ENCODE peak calls at places on chromosomes 4 and X, in four cellular contexts. Y is endothelial cell of umbilical vein, U is sigmoid colon, H is transverse colon. E is an unnamed sample.

GRCh38 chrX:10904220-10904619 is 206.9 kb upstream of the HCCS start:
- DNase-seq in Y (no peak), U (no peak), H (no peak), E (no peak)

GRCh38 chr4:148064451-148064850 is 332.6 kb downstream of the ARHGAP10 start:
- DNase-seq in Y (no peak), U (no peak), H (no peak), E (no peak)

GRCh38 chrX:42524374-42524773 is 253.6 kb downstream of the PPP1R2C start:
- DNase-seq in Y (no peak), U (no peak), H (no peak), E (no peak)

GRCh38 chr4:92814677-92815076 is 510.9 kb downstream of the GRID2 start:
- DNase-seq in Y (no peak), U (no peak), H (no peak), E (no peak)

GRCh38 chrX:93977641-93978040 is 303.6 kb downstream of the FAM133A start:
- DNase-seq in Y (no peak), U (no peak), H (no peak), E (no peak)

GRCh38 chr4:20538922-20539321 is 161.3 kb upstream of the PACRGL start:
- DNase-seq in Y (no peak), U (no peak), H (no peak), E (no peak)

GRCh38 chr4:25890653-25891485 is 23.2 kb upstream of the SMIM20 start:
- DNase-seq in Y (no peak), U (no peak), H (no peak), E (no peak)

GRCh38 chr4:73740353-73740778 is at the start of gene CXCL8:
- DNase-seq in Y (peak; percentile 94), U (peak; percentile 88), H (peak; percentile 70), E (peak; percentile 85)

GRCh38 chr4:145545538-145546224 is 64.0 kb downstream of the SMAD1 start:
- DNase-seq in Y (peak; percentile 100), U (no peak), H (peak; percentile 19), E (peak; percentile 42)

GRCh38 chrX:118286066-118286758 is 59.7 kb upstream of the WDR44 start:
- DNase-seq in Y (no peak), U (no peak), H (no peak), E (no peak)
- H3K4me3 ChIP-seq in Y (no peak overlapping the region), U (no peak overlapping the region), H (no peak overlapping the region), E (no peak overlapping the region)

DNA sequence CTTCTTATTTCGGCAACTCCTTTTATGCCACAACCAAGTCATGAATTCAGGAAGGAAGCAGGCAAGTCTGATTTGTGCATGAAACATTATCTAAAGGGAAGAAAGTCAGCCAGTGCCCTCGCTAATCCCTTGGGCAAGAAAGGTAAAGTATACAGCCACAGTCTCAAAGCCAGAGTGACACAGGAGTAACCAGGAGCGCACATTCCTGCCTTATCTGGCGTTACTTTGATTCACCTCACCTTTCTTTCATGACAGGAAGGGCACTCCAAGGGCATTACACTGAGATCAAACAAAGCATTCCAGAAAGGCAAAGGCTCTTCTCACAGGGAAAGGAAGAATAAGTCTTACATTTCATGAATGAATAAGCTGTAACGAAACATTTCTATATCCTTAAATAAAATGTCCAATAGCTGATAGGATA is 38.8 kb downstream of the FAT1 start:
- DNase-seq in Y (no peak), U (no peak), H (no peak), E (no peak)
- H3K27ac ChIP-seq in Y (no peak overlapping the region), U (peak overlapping the region; percentile 81), H (peak overlapping the region; percentile 53), E (no peak overlapping the region)

DNA sequence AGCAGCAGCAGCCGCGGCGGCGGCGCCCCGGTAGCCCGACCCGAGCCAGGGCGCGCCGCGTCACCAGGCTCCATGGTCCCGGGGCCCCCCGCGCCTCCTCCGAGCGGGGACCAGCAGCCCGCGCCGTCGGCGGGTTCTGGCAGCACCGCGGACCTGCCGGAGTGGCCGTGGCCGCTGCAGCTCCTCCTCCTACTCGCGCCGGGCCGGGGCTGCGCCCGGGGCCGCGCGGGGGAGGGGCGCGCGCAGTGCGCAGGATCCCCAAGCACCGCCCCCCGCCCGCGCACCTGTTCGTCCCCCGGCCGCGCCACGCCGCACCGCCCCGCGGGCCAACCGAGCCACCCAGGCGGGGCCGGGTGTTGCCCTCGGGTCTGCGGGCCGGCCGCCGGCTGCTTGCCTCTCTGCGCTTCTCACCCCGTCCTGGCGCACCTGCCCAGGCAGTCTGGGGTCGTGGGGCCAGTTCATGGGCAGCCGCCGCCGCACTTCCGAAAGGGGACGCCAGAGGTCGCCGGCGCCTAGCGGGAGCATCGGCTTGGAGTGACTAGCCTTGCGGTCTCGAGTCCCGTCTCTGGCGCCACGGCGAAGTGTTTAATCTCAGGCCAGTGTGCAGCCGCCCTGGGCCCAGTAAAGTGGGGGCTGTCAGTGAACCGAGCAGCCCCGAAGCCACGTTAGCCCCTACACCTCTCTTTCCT is at the start of gene SLC9A7:
- DNase-seq in Y (peak; percentile 73), U (peak; percentile 81), H (peak; percentile 78), E (peak; percentile 79)
- TF ChIP-seq POLR2AphosphoS5 in Y (no peak), U (no peak), H (no peak), E (no peak)

DNA sequence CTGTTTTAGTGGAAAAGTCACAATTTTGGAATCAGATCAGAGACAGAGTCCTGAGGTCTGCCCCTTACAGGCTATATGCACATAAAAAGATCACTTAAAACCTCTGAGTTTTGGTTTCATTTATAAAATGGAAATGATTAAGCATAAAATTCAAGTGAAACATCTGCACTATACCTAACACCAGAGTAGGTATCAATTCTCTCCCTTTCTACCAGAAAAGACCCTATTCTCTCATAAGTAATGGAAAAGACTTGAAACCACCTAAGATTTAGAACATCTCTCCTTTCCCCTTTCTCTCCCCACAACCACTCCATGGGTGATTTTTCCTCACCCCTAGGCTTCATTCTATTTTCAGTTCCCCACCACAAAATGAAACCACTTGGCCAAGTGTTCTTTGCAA is 907 bp downstream of the LHFPL1 start:
- DNase-seq in Y (no peak), U (no peak), H (no peak), E (no peak)
- H3K4me3 ChIP-seq in Y (no peak overlapping the region), U (no peak overlapping the region), H (no peak overlapping the region), E (no peak overlapping the region)

GRCh38 chrX:19807414-19807813 is 80.0 kb downstream of the SH3KBP1 start:
- DNase-seq in Y (no peak), U (no peak), H (no peak), E (no peak)
- H3K27ac ChIP-seq in Y (no peak overlapping the region), U (no peak overlapping the region), H (no peak overlapping the region), E (no peak overlapping the region)

GRCh38 chr4:21768349-21769310 is 179.9 kb downstream of the KCNIP4 start:
- DNase-seq in Y (peak; percentile 74), U (no peak), H (no peak), E (no peak)

GRCh38 chr4:21769404-21770147 is 179.0 kb downstream of the KCNIP4 start:
- DNase-seq in Y (peak; percentile 92), U (no peak), H (no peak), E (no peak)

GRCh38 chr4:21765810-21766407 is 182.7 kb downstream of the KCNIP4 start:
- DNase-seq in Y (peak; percentile 75), U (no peak), H (peak; percentile 19), E (no peak)

DNA sequence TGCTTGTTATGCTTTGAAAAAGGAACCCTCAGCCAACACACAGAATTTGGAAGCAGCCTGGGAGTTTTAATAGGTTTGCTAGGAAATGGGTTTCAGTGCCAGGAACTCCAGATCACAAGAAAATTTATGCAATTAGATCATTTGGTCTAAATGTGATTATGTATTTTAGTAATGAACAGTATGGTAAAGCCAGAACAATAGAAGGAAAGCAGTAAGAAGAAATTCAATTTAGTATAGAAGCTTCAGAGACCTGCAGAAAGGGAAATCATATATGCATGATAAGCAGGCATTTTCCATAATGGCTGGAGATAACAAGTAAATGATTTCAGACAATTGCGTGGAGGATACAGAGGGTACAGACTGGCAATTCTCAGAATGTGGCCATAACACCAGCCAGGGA is 184.7 kb downstream of the KCNIP4 start:
- DNase-seq in Y (no peak), U (no peak), H (no peak), E (no peak)
- TF ChIP-seq POLR2AphosphoS5 in Y (no peak), U (no peak), H (no peak), E (no peak)

GRCh38 chrX:19852014-19853005 is 35.1 kb downstream of the SH3KBP1 start:
- DNase-seq in Y (no peak), U (peak; percentile 79), H (no peak), E (no peak)

GRCh38 chrX:19857131-19857530 is 30.3 kb downstream of the SH3KBP1 start:
- DNase-seq in Y (no peak), U (no peak), H (no peak), E (no peak)

GRCh38 chrX:19860571-19860970 is 26.8 kb downstream of the SH3KBP1 start:
- DNase-seq in Y (no peak), U (no peak), H (no peak), E (no peak)

DNA sequence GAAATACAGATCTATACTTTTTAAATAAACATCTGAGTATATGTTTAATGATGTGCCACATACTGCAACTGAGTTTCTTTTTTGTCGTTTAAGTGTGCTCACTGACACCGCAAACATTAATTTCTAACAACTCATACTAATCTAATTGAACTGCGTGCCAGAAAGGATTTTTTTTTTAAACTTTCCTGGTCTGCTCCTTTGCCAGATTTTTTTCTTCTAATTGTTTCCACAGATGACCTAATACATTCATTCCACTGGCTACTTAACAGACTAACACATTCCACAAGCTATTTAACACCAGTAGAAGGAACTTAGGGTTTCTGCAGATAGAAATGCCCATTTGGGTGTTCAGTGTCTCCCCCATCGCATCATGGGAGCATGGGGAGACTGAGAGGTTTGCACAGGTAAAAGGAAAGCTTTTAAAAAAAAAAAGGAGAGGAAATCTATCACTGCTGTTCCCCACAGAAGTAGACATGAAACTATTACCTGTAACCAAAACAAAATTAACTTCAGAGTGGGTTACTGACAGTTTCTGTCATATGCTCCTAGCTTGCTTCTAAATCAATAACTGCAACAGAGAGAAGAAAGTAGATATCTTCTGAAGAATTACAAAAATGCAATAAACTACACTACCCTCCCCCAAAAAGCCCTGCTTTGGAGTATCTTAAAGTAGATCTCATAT is 31.6 kb downstream of the SH3KBP1 start:
- DNase-seq in Y (peak; percentile 68), U (no peak), H (no peak), E (no peak)
- H3K4me3 ChIP-seq in Y (no peak overlapping the region), U (no peak overlapping the region), H (no peak overlapping the region), E (no peak overlapping the region)

DNA sequence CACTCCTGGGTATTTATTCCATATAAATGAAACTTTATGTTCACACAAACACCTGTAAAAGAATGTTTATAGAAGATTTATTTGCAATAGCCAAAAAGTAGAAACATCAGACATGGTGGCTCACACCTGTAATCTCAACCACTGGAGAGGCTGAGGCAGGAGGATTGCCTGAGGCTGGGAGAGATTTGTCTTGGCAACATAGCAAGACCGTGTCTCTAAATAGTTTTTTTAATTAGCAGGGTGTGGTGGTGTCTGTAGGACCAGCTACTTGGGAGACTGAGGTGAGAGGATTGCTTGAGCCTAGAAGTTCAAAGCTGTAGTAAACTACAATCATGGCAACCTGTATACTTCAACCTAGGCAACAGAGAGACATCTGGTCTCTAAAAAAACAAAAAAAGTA is 27.7 kb upstream of the NFKB1 start:
- DNase-seq in Y (no peak), U (no peak), H (no peak), E (no peak)
- H3K27ac ChIP-seq in Y (no peak overlapping the region), U (no peak overlapping the region), H (peak overlapping the region; percentile 49), E (no peak overlapping the region)

DNA sequence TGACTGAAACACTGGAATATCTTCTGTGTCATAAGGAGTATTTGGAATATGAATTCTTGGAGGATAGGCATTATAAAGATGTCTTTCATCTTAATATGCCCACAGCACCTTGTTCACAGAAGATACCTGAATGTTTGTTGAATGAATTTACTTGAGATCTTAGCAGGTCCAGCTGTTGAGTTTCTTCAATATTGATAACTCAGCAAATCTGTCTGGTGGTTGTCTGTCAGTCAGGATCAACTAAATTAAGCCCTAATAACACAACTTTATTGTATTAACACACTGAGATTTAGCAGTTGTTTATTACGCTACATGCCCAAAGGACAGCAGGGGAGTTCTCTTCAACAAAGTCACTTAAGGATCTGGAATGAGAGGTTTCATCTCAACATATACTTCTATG is 106.5 kb downstream of the CNOT6L start:
- DNase-seq in Y (no peak), U (no peak), H (no peak), E (no peak)
- TF ChIP-seq POLR2AphosphoS5 in Y (no peak), U (no peak), H (no peak), E (no peak)

E was measured in upper lobe of left lung.